ENCODE peak calls at places on chromosomes 3 and 15, in eight cellular contexts. E is kidney; Z is psoas muscle; G is right cardiac atrium; V is brain microvascular endothelial cell; M is testis; T is body of pancreas; C is CD8-positive, alpha-beta memory T cell. W is an unnamed sample.

GRCh38 chr15:95864467-95864886 is 466.0 kb upstream of the NR2F2 start:
- DNase-seq in E (no peak), Z (no peak), G (no peak), V (no peak), M (no peak), T (no peak), C (no peak), W (no peak)

GRCh38 chr3:71087109-71088018 is 496.2 kb downstream of the FOXP1 start:
- DNase-seq in E (no peak), Z (no peak), G (no peak), V (peak), M (no peak), T (no peak), C (peak), W (no peak)

GRCh38 chr3:58177747-58178527 is 32.8 kb downstream of the DNASE1L3 start:
- DNase-seq in E (peak), Z (peak), G (peak), V (peak), M (peak), T (peak), C (peak), W (peak)

GRCh38 chr3:56502738-56503137 is 34.5 kb upstream of the ERC2 start:
- DNase-seq in E (no peak), Z (no peak), G (no peak), V (no peak), M (no peak), T (no peak), C (no peak), W (no peak)

GRCh38 chr3:27927882-27928281 is 205.8 kb upstream of the EOMES start:
- DNase-seq in E (no peak), Z (no peak), G (no peak), V (no peak), M (no peak), T (no peak), C (no peak), W (no peak)

GRCh38 chr15:77027111-77027696 is 32.3 kb downstream of the PSTPIP1 start:
- DNase-seq in E (no peak), Z (peak), G (no peak), V (no peak), M (no peak), T (peak), C (no peak), W (peak)

GRCh38 chr3:109803274-109803673 is 465.9 kb upstream of the DPPA4 start:
- DNase-seq in E (no peak), Z (no peak), G (no peak), V (no peak), M (peak), T (no peak), C (no peak), W (no peak)

GRCh38 chr15:66835558-66835878 is 133.5 kb downstream of the SMAD6 start:
- DNase-seq in E (no peak), Z (no peak), G (no peak), V (no peak), M (no peak), T (no peak), C (no peak), W (peak)

GRCh38 chr15:35925634-35926380 is 379.8 kb upstream of the DPH6 start:
- DNase-seq in E (no peak), Z (no peak), G (no peak), V (peak), M (no peak), T (no peak), C (no peak), W (no peak)

GRCh38 chr3:23685484-23686258 is 120.1 kb upstream of the UBE2E1 start:
- DNase-seq in E (peak), Z (peak), G (peak), V (peak), M (peak), T (peak), C (no peak), W (no peak)

GRCh38 chr3:39350714-39351113 is 21.2 kb downstream of the CCR8 start:
- DNase-seq in E (no peak), Z (no peak), G (no peak), V (no peak), M (no peak), T (no peak), C (no peak), W (no peak)

GRCh38 chr15:84826369-84826823 is 9.2 kb downstream of the ALPK3 start:
- DNase-seq in E (no peak), Z (peak), G (no peak), V (no peak), M (no peak), T (peak), C (no peak), W (peak)

GRCh38 chr3:12380408-12380795 is 91.5 kb downstream of the PPARG start:
- DNase-seq in E (no peak), Z (no peak), G (no peak), V (no peak), M (no peak), T (no peak), C (no peak), W (no peak)

GRCh38 chr3:180563411-180563810 is 38.6 kb upstream of the TTC14 start:
- DNase-seq in E (no peak), Z (no peak), G (no peak), V (no peak), M (no peak), T (no peak), C (no peak), W (no peak)

GRCh38 chr3:107710851-107711250 is 188.1 kb downstream of the BBX start:
- DNase-seq in E (no peak), Z (peak), G (peak), V (peak), M (peak), T (peak), C (no peak), W (no peak)

GRCh38 chr3:23162939-23163338 is 40.2 kb upstream of the UBE2E2 start:
- DNase-seq in E (no peak), Z (no peak), G (no peak), V (no peak), M (no peak), T (no peak), C (no peak), W (no peak)

GRCh38 chr3:161371441-161372320 is at the start of gene SPTSSB:
- DNase-seq in E (peak), Z (peak), G (peak), V (peak), M (no peak), T (peak), C (no peak), W (peak)

GRCh38 chr3:133293397-133294107 is 106.3 kb upstream of the BFSP2 start:
- DNase-seq in E (no peak), Z (no peak), G (no peak), V (no peak), M (no peak), T (no peak), C (no peak), W (no peak)

GRCh38 chr3:52811452-52812011 is 16.9 kb downstream of the ITIH3 start:
- DNase-seq in E (no peak), Z (no peak), G (no peak), V (no peak), M (no peak), T (no peak), C (no peak), W (no peak)

GRCh38 chr3:132624790-132625189 is 27.7 kb downstream of the ACKR4 start:
- DNase-seq in E (no peak), Z (no peak), G (no peak), V (no peak), M (no peak), T (no peak), C (no peak), W (no peak)

GRCh38 chr15:63332367-63333078 is 49.1 kb downstream of the CA12 start:
- DNase-seq in E (no peak), Z (no peak), G (no peak), V (peak), M (no peak), T (no peak), C (no peak), W (no peak)

GRCh38 chr3:130539005-130539404 is 22.0 kb downstream of the COL6A6 start:
- DNase-seq in E (no peak), Z (no peak), G (peak), V (peak), M (peak), T (peak), C (no peak), W (peak)

GRCh38 chr3:49675912-49676311 is 1.8 kb downstream of the APEH start:
- DNase-seq in E (peak), Z (no peak), G (no peak), V (no peak), M (no peak), T (no peak), C (no peak), W (no peak)
- H3K27ac ChIP-seq in E (no peak), Z (no peak), G (no peak), V (no peak), M (no peak), T (no peak), C (no peak), W (no peak)

DNA sequence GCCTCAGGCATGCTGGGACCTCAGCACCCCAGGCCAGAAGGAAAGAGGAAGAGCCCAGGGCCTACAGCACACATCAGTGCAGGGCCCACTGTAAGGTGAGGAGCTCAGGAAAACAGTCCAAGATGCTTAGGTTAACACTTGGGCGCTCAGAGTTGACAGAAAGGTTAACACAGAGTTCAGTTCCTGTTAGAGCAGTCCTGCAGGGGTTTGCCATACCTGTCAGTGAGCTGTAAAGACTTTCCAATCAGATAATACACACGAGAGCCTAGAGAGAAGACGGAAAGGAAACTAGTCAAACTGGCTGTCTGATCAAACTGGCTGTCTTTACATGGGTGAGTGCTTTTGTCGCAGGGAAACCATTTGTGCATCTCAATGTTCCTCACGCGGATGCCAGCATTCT is 61.4 kb upstream of the ARHGEF26 start:
- DNase-seq in E (no peak), Z (no peak), G (no peak), V (no peak), M (no peak), T (peak), C (no peak), W (no peak)
- H3K27ac ChIP-seq in E (no peak), Z (no peak), G (peak), V (no peak), M (no peak), T (no peak), C (no peak), W (no peak)

GRCh38 chr3:35718921-35719320 is 79.6 kb downstream of the ARPP21 start:
- DNase-seq in E (no peak), Z (no peak), G (no peak), V (no peak), M (no peak), T (no peak), C (no peak), W (no peak)

GRCh38 chr3:35723480-35724097 is 84.3 kb downstream of the ARPP21 start:
- DNase-seq in E (no peak), Z (no peak), G (no peak), V (no peak), M (no peak), T (no peak), C (no peak), W (no peak)

GRCh38 chr3:35724106-35724505 is 84.8 kb downstream of the ARPP21 start:
- DNase-seq in E (no peak), Z (no peak), G (no peak), V (no peak), M (no peak), T (no peak), C (no peak), W (no peak)

GRCh38 chr3:35722902-35723301 is 83.6 kb downstream of the ARPP21 start:
- DNase-seq in E (no peak), Z (no peak), G (no peak), V (no peak), M (no peak), T (no peak), C (no peak), W (no peak)

DNA sequence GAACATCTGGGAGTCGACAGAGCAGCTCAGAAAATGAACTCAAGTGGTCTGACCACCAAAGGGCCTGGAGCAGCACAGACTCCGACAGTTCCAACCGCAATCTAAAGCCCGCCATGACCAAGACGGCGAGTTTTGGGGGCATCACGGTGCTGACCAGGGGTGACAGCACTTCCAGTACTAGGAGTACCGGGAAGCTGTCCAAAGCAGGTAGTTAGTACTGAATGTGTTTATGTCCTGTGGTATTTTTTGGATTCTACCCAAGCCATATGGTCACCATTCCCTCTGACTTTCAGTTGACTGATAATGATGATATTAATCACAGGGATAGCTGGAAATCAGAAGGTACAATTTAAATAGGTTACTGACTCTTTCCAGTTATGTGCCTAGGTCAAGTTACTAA is 82.3 kb downstream of the ARPP21 start:
- DNase-seq in E (no peak), Z (no peak), G (no peak), V (no peak), M (no peak), T (no peak), C (no peak), W (no peak)
- H3K27ac ChIP-seq in E (no peak), Z (no peak), G (no peak), V (no peak), M (no peak), T (no peak), C (no peak), W (no peak)

GRCh38 chr15:52529940-52530339 is 1.3 kb upstream of the MYO5A start:
- DNase-seq in E (no peak), Z (no peak), G (no peak), V (no peak), M (no peak), T (no peak), C (no peak), W (no peak)
- H3K27ac ChIP-seq in E (no peak), Z (no peak), G (no peak), V (no peak), M (no peak), T (no peak), C (no peak), W (no peak)

DNA sequence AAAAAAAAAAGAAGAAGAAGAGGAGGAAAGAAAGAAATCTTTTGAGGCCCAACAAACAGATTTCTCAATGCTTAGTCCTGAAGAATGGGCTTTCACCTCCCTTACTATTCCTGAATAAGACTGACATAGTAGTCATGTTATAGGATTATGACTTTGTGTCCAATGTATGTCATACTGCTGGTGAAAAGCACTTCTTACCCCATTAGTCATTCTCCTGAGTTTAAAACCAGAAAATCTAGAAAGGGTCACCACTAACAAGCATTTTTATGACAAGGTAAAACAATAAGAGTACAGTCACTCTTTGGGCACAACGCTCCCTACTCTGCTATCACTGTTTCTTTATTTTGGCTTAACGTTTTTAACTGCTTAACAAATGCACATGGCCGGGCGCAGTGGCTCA is 88.2 kb downstream of the IGSF11 start:
- DNase-seq in E (no peak), Z (no peak), G (no peak), V (no peak), M (no peak), T (no peak), C (no peak), W (no peak)
- H3K27ac ChIP-seq in E (no peak), Z (no peak), G (no peak), V (no peak), M (no peak), T (no peak), C (no peak), W (no peak)

GRCh38 chr15:58553365-58553918 is 121.7 kb downstream of the LIPC start:
- DNase-seq in E (no peak), Z (no peak), G (no peak), V (no peak), M (no peak), T (no peak), C (no peak), W (no peak)

GRCh38 chr15:58554758-58555157 is 123.0 kb downstream of the LIPC start:
- DNase-seq in E (no peak), Z (no peak), G (no peak), V (no peak), M (no peak), T (no peak), C (no peak), W (no peak)

GRCh38 chr15:58551084-58551763 is 119.4 kb downstream of the LIPC start:
- DNase-seq in E (no peak), Z (no peak), G (no peak), V (no peak), M (no peak), T (no peak), C (no peak), W (no peak)

GRCh38 chr15:58551764-58552504 is 120.1 kb downstream of the LIPC start:
- DNase-seq in E (no peak), Z (no peak), G (peak), V (peak), M (no peak), T (no peak), C (no peak), W (no peak)

GRCh38 chr15:58552505-58553364 is 120.9 kb downstream of the LIPC start:
- DNase-seq in E (peak), Z (no peak), G (peak), V (no peak), M (no peak), T (no peak), C (no peak), W (peak)
- H3K27ac ChIP-seq in E (no peak), Z (no peak), G (peak), V (no peak), M (no peak), T (no peak), C (peak), W (no peak)

DNA sequence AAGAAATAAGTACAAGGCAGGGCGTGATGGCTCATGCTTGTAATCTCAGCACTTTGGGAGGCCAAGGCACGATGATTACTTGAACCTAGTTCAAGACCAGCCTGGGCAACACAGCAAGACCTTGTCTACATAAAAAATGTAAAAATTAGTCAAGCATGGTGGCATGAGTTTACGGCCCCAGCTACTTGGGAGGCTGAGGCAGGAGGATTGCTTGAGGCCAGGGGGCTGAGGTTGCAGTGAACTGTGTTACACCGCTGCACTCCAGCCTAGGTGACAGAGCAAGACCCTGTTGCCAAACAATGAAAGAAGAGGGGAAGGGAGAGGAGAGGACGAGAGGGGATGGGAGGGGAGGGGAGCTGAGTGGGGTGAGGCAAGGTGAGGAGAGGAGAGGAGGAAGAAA is 152.7 kb upstream of the PRICKLE2 start:
- DNase-seq in E (no peak), Z (no peak), G (no peak), V (no peak), M (no peak), T (no peak), C (no peak), W (no peak)
- H3K27ac ChIP-seq in E (no peak), Z (no peak), G (no peak), V (no peak), M (no peak), T (no peak), C (no peak), W (no peak)